ENCODE peak calls at places on chromosomes 11 and 22, in eight cellular contexts. N, Y, P, Z, A, V, B and J are unnamed samples.

GRCh38 chr11:10387209-10388083 is 67.6 kb upstream of the AMPD3 start:
- DNase-seq in B (no peak), A (no peak), P (no peak), Z (no peak), Y (no peak), N (no peak), V (peak), J (no peak)

GRCh38 chr11:111479666-111480065 is 32.5 kb downstream of the BTG4 start:
- DNase-seq in B (no peak), P (no peak), A (no peak), V (no peak), Y (no peak), Z (no peak), N (no peak), J (no peak)

GRCh38 chr11:92276773-92277172 is 52.2 kb downstream of the FAT3 start:
- DNase-seq in Z (no peak), B (no peak), V (no peak), Y (no peak), P (no peak), A (no peak), N (no peak), J (no peak)

GRCh38 chr11:7252683-7253213 is 1.0 kb downstream of the SYT9 start:
- DNase-seq in Z (no peak), P (no peak), V (no peak), N (no peak), A (no peak), Y (peak), B (no peak), J (no peak)

GRCh38 chr22:26401726-26402125 is 27.3 kb upstream of the ASPHD2 start:
- DNase-seq in Z (no peak), P (no peak), N (no peak), V (no peak), Y (no peak), B (no peak), A (peak), J (no peak)

GRCh38 chr11:105968021-105968697 is 53.9 kb downstream of the MSANTD4 start:
- DNase-seq in P (no peak), Y (no peak), N (no peak), V (no peak), Z (no peak), A (no peak), B (no peak), J (no peak)

GRCh38 chr11:43419460-43419859 is 60.7 kb downstream of the TTC17 start:
- DNase-seq in V (peak), P (no peak), N (peak), A (peak), Z (no peak), Y (no peak), B (peak), J (peak)

GRCh38 chr11:28836285-28837081 is 728.3 kb downstream of the METTL15 start:
- DNase-seq in V (no peak), B (no peak), N (peak), Y (no peak), P (no peak), Z (no peak), A (no peak), J (no peak)

GRCh38 chr11:116108161-116108560 is 603.9 kb upstream of the CADM1 start:
- DNase-seq in P (no peak), Y (no peak), A (no peak), Z (no peak), V (no peak), N (no peak), B (no peak), J (no peak)

GRCh38 chr11:12156301-12157140 is 46.1 kb downstream of the MICAL2 start:
- DNase-seq in N (no peak), P (peak), V (no peak), Y (no peak), B (no peak), A (no peak), Z (no peak), J (no peak)

GRCh38 chr11:65916391-65916790 is 2.5 kb downstream of the C11orf68 start:
- DNase-seq in V (no peak), P (no peak), A (no peak), Z (no peak), Y (no peak), N (no peak), B (no peak), J (no peak)
- H3K4me3 ChIP-seq in V (no peak), P (no peak), A (peak), Z (no peak), Y (no peak), N (peak), B (peak), J (no peak)

GRCh38 chr11:1937616-1938342 is 9.4 kb upstream of the MRPL23 start:
- DNase-seq in N (no peak), Y (no peak), V (no peak), Z (no peak), P (peak), A (no peak), B (peak), J (no peak)

GRCh38 chr11:1936072-1936780 is 10.9 kb upstream of the MRPL23 start:
- DNase-seq in P (peak), B (peak), Z (no peak), N (no peak), Y (no peak), A (no peak), V (no peak), J (no peak)

GRCh38 chr11:1939006-1939626 is 8.0 kb upstream of the MRPL23 start:
- DNase-seq in A (no peak), Z (no peak), N (no peak), V (no peak), Y (no peak), P (peak), B (peak), J (no peak)

GRCh38 chr11:1936781-1937615 is 10.1 kb upstream of the MRPL23 start:
- DNase-seq in Y (no peak), Z (no peak), N (no peak), V (no peak), A (no peak), P (peak), B (peak), J (no peak)

GRCh38 chr11:1938343-1939005 is 8.7 kb upstream of the MRPL23 start:
- DNase-seq in P (peak), Y (no peak), N (no peak), A (no peak), Z (no peak), V (no peak), B (peak), J (no peak)
- TF ChIP-seq POLR2AphosphoS5 in P (no peak), Y (no peak), N (no peak), A (no peak), Z (no peak), V (no peak), B (no peak), J (no peak)

GRCh38 chr11:60984616-60985015 is 13.1 kb downstream of the CD6 start:
- DNase-seq in N (no peak), Z (no peak), V (no peak), B (no peak), Y (no peak), A (no peak), P (no peak), J (peak)
- H3K4me3 ChIP-seq in N (no peak), Z (no peak), V (no peak), B (no peak), Y (no peak), A (no peak), P (no peak), J (no peak)

GRCh38 chr11:125954123-125954944 is 8.5 kb downstream of the VSIG10L2 start:
- DNase-seq in Z (no peak), N (no peak), A (no peak), V (no peak), P (no peak), B (no peak), Y (no peak), J (no peak)

GRCh38 chr11:125952559-125952958 is 6.7 kb downstream of the VSIG10L2 start:
- DNase-seq in B (no peak), V (no peak), Y (no peak), A (no peak), Z (no peak), P (no peak), N (no peak), J (no peak)

GRCh38 chr11:125951731-125952130 is 5.9 kb downstream of the VSIG10L2 start:
- DNase-seq in B (peak), Y (no peak), P (peak), Z (no peak), N (no peak), A (no peak), V (no peak), J (no peak)

GRCh38 chr11:125953401-125953935 is 7.6 kb downstream of the VSIG10L2 start:
- DNase-seq in V (no peak), B (no peak), N (no peak), A (no peak), Y (no peak), P (no peak), Z (no peak), J (no peak)

DNA sequence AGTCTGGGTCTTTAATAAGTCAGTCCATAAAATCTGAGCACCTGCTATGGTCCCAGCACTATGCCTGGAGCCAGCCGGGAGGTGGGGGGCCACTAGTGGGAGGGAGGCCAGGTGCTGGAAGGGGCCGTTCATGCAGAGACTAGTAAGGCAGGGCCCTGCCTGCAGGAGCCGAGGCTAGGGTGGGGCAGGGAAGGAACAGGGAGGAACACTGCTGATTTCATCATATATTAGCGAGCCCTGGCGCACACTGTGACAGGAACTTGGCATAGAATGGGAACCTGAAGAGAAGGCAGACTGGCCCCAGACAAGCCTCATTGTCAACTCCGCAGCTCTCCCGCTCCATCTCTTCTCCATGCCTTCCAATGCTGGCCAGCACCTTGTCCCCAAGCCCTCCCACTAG is 7.1 kb downstream of the VSIG10L2 start:
- DNase-seq in B (peak), A (no peak), V (peak), N (no peak), Z (no peak), Y (no peak), P (peak), J (no peak)
- TF ChIP-seq POLR2AphosphoS5 in B (no peak), A (no peak), V (no peak), N (no peak), Z (no peak), Y (no peak), P (no peak), J (no peak)

GRCh38 chr22:20435436-20436308 is 2.0 kb downstream of the SCARF2 start:
- DNase-seq in A (no peak), P (peak), Z (no peak), N (no peak), B (peak), V (no peak), Y (no peak), J (no peak)
- H3K4me3 ChIP-seq in A (no peak), P (peak), Z (peak), N (no peak), B (peak), V (peak), Y (peak), J (peak)

GRCh38 chr11:64858467-64859401 is 14.3 kb upstream of the CDC42BPG start:
- DNase-seq in Z (no peak), B (no peak), N (no peak), V (peak), P (peak), A (no peak), Y (no peak), J (no peak)
- TF ChIP-seq POLR2AphosphoS5 in Z (no peak), B (no peak), N (no peak), V (no peak), P (peak), A (no peak), Y (no peak), J (no peak)